ENCODE peak calls at places on chromosomes 13 and 19, in seven cellular contexts. One of them, this sample, is unnamed. For H3K27me3, the result is how much of the 10 kb centered on the place peaks cover.

GRCh38 chr13:108475181-108475580 is 154.2 kb upstream of the MYO16 start:
- DNase-seq in bronchial epithelial cell: no peak
- DNase-seq in MM.1S: no peak
- DNase-seq in tibial artery: no peak
- DNase-seq in cardiac muscle cell: no peak
- DNase-seq in BJ: no peak
- DNase-seq in HL-60: no peak
- DNase-seq in this sample: no peak

GRCh38 chr13:53191091-53191490 is 162.5 kb downstream of the OLFM4 start:
- DNase-seq in bronchial epithelial cell: peak
- DNase-seq in MM.1S: no peak
- DNase-seq in tibial artery: no peak
- DNase-seq in cardiac muscle cell: peak
- DNase-seq in BJ: no peak
- DNase-seq in HL-60: no peak
- DNase-seq in this sample: no peak

GRCh38 chr19:52786078-52786463 is 520 bp downstream of the ZNF600 start:
- DNase-seq in bronchial epithelial cell: peak
- DNase-seq in MM.1S: no peak
- DNase-seq in tibial artery: no peak
- DNase-seq in cardiac muscle cell: peak
- DNase-seq in BJ: no peak
- DNase-seq in HL-60: no peak
- DNase-seq in this sample: no peak

GRCh38 chr19:3381701-3382372 is 15.5 kb downstream of the NFIC start:
- DNase-seq in bronchial epithelial cell: no peak
- DNase-seq in MM.1S: no peak
- DNase-seq in tibial artery: no peak
- DNase-seq in cardiac muscle cell: no peak
- DNase-seq in BJ: no peak
- DNase-seq in HL-60: no peak
- DNase-seq in this sample: no peak

GRCh38 chr19:10299545-10300458 is 9.8 kb downstream of the ZGLP1 start:
- DNase-seq in bronchial epithelial cell: no peak
- DNase-seq in MM.1S: no peak
- DNase-seq in tibial artery: no peak
- DNase-seq in cardiac muscle cell: no peak
- DNase-seq in BJ: no peak
- DNase-seq in HL-60: peak
- DNase-seq in this sample: no peak

GRCh38 chr13:111219306-111219705 is 101.1 kb upstream of the TEX29 start:
- DNase-seq in bronchial epithelial cell: no peak
- DNase-seq in MM.1S: no peak
- DNase-seq in tibial artery: peak
- DNase-seq in cardiac muscle cell: no peak
- DNase-seq in BJ: peak
- DNase-seq in HL-60: no peak
- DNase-seq in this sample: no peak

GRCh38 chr13:101695870-101696516 is 243.5 kb downstream of the ITGBL1 start:
- DNase-seq in bronchial epithelial cell: no peak
- DNase-seq in MM.1S: no peak
- DNase-seq in tibial artery: peak
- DNase-seq in cardiac muscle cell: no peak
- DNase-seq in BJ: no peak
- DNase-seq in HL-60: no peak
- DNase-seq in this sample: no peak

GRCh38 chr13:69474286-69474685 is 633.3 kb upstream of the ATXN8OS start:
- DNase-seq in bronchial epithelial cell: peak
- DNase-seq in MM.1S: no peak
- DNase-seq in tibial artery: no peak
- DNase-seq in cardiac muscle cell: no peak
- DNase-seq in BJ: no peak
- DNase-seq in HL-60: no peak
- DNase-seq in this sample: no peak

GRCh38 chr19:50932018-50932689 is 20.7 kb downstream of the KLK5 start:
- DNase-seq in bronchial epithelial cell: peak
- DNase-seq in MM.1S: no peak
- DNase-seq in tibial artery: no peak
- DNase-seq in cardiac muscle cell: no peak
- DNase-seq in BJ: no peak
- DNase-seq in HL-60: no peak
- DNase-seq in this sample: no peak

GRCh38 chr19:15563325-15563794 is 51.7 kb upstream of the CYP4F8 start:
- DNase-seq in bronchial epithelial cell: no peak
- DNase-seq in MM.1S: no peak
- DNase-seq in tibial artery: no peak
- DNase-seq in cardiac muscle cell: no peak
- DNase-seq in BJ: no peak
- DNase-seq in HL-60: peak
- DNase-seq in this sample: no peak

GRCh38 chr13:38417727-38418126 is 68.1 kb downstream of the UFM1 start:
- DNase-seq in bronchial epithelial cell: peak
- DNase-seq in MM.1S: peak
- DNase-seq in tibial artery: no peak
- DNase-seq in cardiac muscle cell: no peak
- DNase-seq in BJ: no peak
- DNase-seq in HL-60: peak
- DNase-seq in this sample: no peak

GRCh38 chr19:14731200-14731599 is 41.4 kb downstream of the ZNF333 start:
- DNase-seq in bronchial epithelial cell: no peak
- DNase-seq in MM.1S: no peak
- DNase-seq in tibial artery: no peak
- DNase-seq in cardiac muscle cell: no peak
- DNase-seq in BJ: no peak
- DNase-seq in HL-60: no peak
- DNase-seq in this sample: no peak

GRCh38 chr13:50780201-50781015 is 63.1 kb downstream of the DLEU7 start:
- DNase-seq in bronchial epithelial cell: no peak
- DNase-seq in MM.1S: no peak
- DNase-seq in tibial artery: no peak
- DNase-seq in cardiac muscle cell: no peak
- DNase-seq in BJ: no peak
- DNase-seq in HL-60: no peak
- DNase-seq in this sample: no peak

GRCh38 chr13:44575741-44576395 is at the start of gene TSC22D1:
- DNase-seq in bronchial epithelial cell: peak
- DNase-seq in MM.1S: peak
- DNase-seq in tibial artery: peak
- DNase-seq in cardiac muscle cell: peak
- DNase-seq in BJ: no peak
- DNase-seq in HL-60: peak
- DNase-seq in this sample: peak

GRCh38 chr19:45126654-45127053 is 33.7 kb downstream of the PPP1R37 start:
- DNase-seq in bronchial epithelial cell: no peak
- DNase-seq in MM.1S: no peak
- DNase-seq in tibial artery: no peak
- DNase-seq in cardiac muscle cell: no peak
- DNase-seq in BJ: no peak
- DNase-seq in HL-60: no peak
- DNase-seq in this sample: no peak

GRCh38 chr19:485583-486236 is 10.6 kb upstream of the MADCAM1 start:
- DNase-seq in bronchial epithelial cell: peak
- DNase-seq in MM.1S: no peak
- DNase-seq in tibial artery: peak
- DNase-seq in cardiac muscle cell: no peak
- DNase-seq in BJ: no peak
- DNase-seq in HL-60: no peak
- DNase-seq in this sample: no peak

GRCh38 chr13:46607768-46608553 is 55.0 kb downstream of the LRCH1 start:
- DNase-seq in bronchial epithelial cell: no peak
- DNase-seq in MM.1S: no peak
- DNase-seq in tibial artery: no peak
- DNase-seq in cardiac muscle cell: no peak
- DNase-seq in BJ: no peak
- DNase-seq in HL-60: no peak
- DNase-seq in this sample: no peak

GRCh38 chr19:5060591-5061339 is 91.9 kb downstream of the KDM4B start:
- DNase-seq in bronchial epithelial cell: no peak
- DNase-seq in MM.1S: no peak
- DNase-seq in tibial artery: no peak
- DNase-seq in cardiac muscle cell: no peak
- DNase-seq in BJ: no peak
- DNase-seq in HL-60: no peak
- DNase-seq in this sample: no peak

GRCh38 chr13:65378943-65379519 is 1851.1 kb downstream of the PCDH9 start:
- DNase-seq in bronchial epithelial cell: peak
- DNase-seq in MM.1S: no peak
- DNase-seq in tibial artery: no peak
- DNase-seq in cardiac muscle cell: no peak
- DNase-seq in BJ: no peak
- DNase-seq in HL-60: no peak
- DNase-seq in this sample: no peak

GRCh38 chr19:24098359-24098758 is 11.4 kb downstream of the ZNF254 start:
- DNase-seq in bronchial epithelial cell: no peak
- DNase-seq in MM.1S: no peak
- DNase-seq in tibial artery: no peak
- DNase-seq in cardiac muscle cell: no peak
- DNase-seq in BJ: no peak
- DNase-seq in HL-60: no peak
- DNase-seq in this sample: no peak

GRCh38 chr13:23621316-23621645 is 51.1 kb downstream of the TNFRSF19 start:
- DNase-seq in bronchial epithelial cell: peak
- DNase-seq in MM.1S: no peak
- DNase-seq in tibial artery: no peak
- DNase-seq in cardiac muscle cell: no peak
- DNase-seq in BJ: peak
- DNase-seq in HL-60: no peak
- DNase-seq in this sample: no peak

GRCh38 chr19:32405431-32406160 is at the start of gene DPY19L3:
- DNase-seq in bronchial epithelial cell: peak
- DNase-seq in MM.1S: peak
- DNase-seq in tibial artery: peak
- DNase-seq in cardiac muscle cell: peak
- DNase-seq in BJ: peak
- DNase-seq in HL-60: peak
- DNase-seq in this sample: peak

GRCh38 chr13:26508885-26509284 is 48.6 kb upstream of the WASF3 start:
- DNase-seq in bronchial epithelial cell: peak
- DNase-seq in MM.1S: no peak
- DNase-seq in tibial artery: peak
- DNase-seq in cardiac muscle cell: no peak
- DNase-seq in BJ: peak
- DNase-seq in HL-60: no peak
- DNase-seq in this sample: no peak

GRCh38 chr19:56601375-56601774 is 6.3 kb downstream of the ZNF71 start:
- DNase-seq in bronchial epithelial cell: peak
- DNase-seq in MM.1S: no peak
- DNase-seq in tibial artery: no peak
- DNase-seq in cardiac muscle cell: no peak
- DNase-seq in BJ: no peak
- DNase-seq in HL-60: no peak
- DNase-seq in this sample: no peak

GRCh38 chr13:36154567-36155231 is 23.5 kb upstream of the DCLK1 start:
- DNase-seq in bronchial epithelial cell: no peak
- DNase-seq in MM.1S: no peak
- DNase-seq in tibial artery: no peak
- DNase-seq in cardiac muscle cell: peak
- DNase-seq in BJ: no peak
- DNase-seq in HL-60: no peak
- DNase-seq in this sample: no peak

GRCh38 chr13:62846302-62846701 is 1430.7 kb upstream of the PCDH20 start:
- DNase-seq in bronchial epithelial cell: peak
- DNase-seq in MM.1S: no peak
- DNase-seq in tibial artery: no peak
- DNase-seq in cardiac muscle cell: no peak
- DNase-seq in BJ: no peak
- DNase-seq in HL-60: no peak
- DNase-seq in this sample: no peak

GRCh38 chr13:109402976-109403375 is 383.4 kb downstream of the IRS2 start:
- DNase-seq in bronchial epithelial cell: no peak
- DNase-seq in MM.1S: no peak
- DNase-seq in tibial artery: no peak
- DNase-seq in cardiac muscle cell: no peak
- DNase-seq in BJ: no peak
- DNase-seq in HL-60: peak
- DNase-seq in this sample: no peak

GRCh38 chr13:48000559-48001126 is 430 bp downstream of the SUCLA2 start:
- DNase-seq in bronchial epithelial cell: peak
- DNase-seq in MM.1S: peak
- DNase-seq in tibial artery: no peak
- DNase-seq in cardiac muscle cell: peak
- DNase-seq in BJ: no peak
- DNase-seq in HL-60: peak
- DNase-seq in this sample: no peak

GRCh38 chr19:40365010-40365409 is 16.5 kb downstream of the PLD3 start:
- DNase-seq in bronchial epithelial cell: no peak
- DNase-seq in MM.1S: no peak
- DNase-seq in tibial artery: no peak
- DNase-seq in cardiac muscle cell: no peak
- DNase-seq in BJ: no peak
- DNase-seq in HL-60: no peak
- DNase-seq in this sample: no peak
- H3K4me3 ChIP-seq in bronchial epithelial cell: no peak
- H3K4me3 ChIP-seq in MM.1S: peak
- H3K4me3 ChIP-seq in tibial artery: no peak
- H3K4me3 ChIP-seq in cardiac muscle cell: peak
- H3K4me3 ChIP-seq in BJ: no peak
- H3K4me3 ChIP-seq in HL-60: no peak
- H3K4me3 ChIP-seq in this sample: no peak

DNA sequence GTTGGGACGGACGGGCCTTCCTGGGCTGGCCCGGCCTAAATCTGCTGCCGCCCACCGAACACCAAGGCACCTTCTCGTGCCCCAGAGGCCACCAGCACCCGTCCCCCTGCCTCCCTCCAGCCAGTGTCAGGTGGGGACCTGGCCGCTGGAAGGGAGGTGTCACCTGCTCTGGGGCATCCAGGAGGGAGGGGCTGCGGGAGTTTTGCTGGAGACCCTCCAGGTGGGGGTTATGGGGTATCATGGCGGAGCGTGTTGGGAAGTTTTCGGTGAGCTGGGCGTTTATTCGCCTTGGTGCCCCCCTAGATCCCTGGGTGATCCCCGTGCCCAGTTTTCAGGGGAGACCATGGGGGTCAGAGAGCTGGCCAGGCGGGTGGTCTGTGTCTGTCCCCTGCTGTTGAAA is 9.7 kb downstream of the CSNK1G2 start:
- DNase-seq in bronchial epithelial cell: no peak
- DNase-seq in MM.1S: no peak
- DNase-seq in tibial artery: no peak
- DNase-seq in cardiac muscle cell: no peak
- DNase-seq in BJ: no peak
- DNase-seq in HL-60: no peak
- DNase-seq in this sample: no peak
- TF ChIP-seq CTCF in bronchial epithelial cell: no peak
- TF ChIP-seq CTCF in MM.1S: no peak
- TF ChIP-seq CTCF in tibial artery: no peak
- TF ChIP-seq CTCF in cardiac muscle cell: no peak
- TF ChIP-seq CTCF in BJ: no peak
- TF ChIP-seq CTCF in HL-60: no peak
- TF ChIP-seq CTCF in this sample: no peak

GRCh38 chr19:28794301-28794700 is 418.6 kb downstream of the UQCRFS1 start:
- DNase-seq in bronchial epithelial cell: no peak
- DNase-seq in MM.1S: no peak
- DNase-seq in tibial artery: no peak
- DNase-seq in cardiac muscle cell: no peak
- DNase-seq in BJ: no peak
- DNase-seq in HL-60: peak
- DNase-seq in this sample: no peak
- H3K27me3 ChIP-seq in bronchial epithelial cell: under half
- H3K27me3 ChIP-seq in MM.1S: under half
- H3K27me3 ChIP-seq in tibial artery: under half
- H3K27me3 ChIP-seq in cardiac muscle cell: half or more
- H3K27me3 ChIP-seq in BJ: under half
- H3K27me3 ChIP-seq in HL-60: under half
- H3K27me3 ChIP-seq in this sample: under half

GRCh38 chr13:40987606-40988280 is 31.4 kb downstream of the ELF1 start:
- DNase-seq in bronchial epithelial cell: peak
- DNase-seq in MM.1S: no peak
- DNase-seq in tibial artery: no peak
- DNase-seq in cardiac muscle cell: no peak
- DNase-seq in BJ: no peak
- DNase-seq in HL-60: no peak
- DNase-seq in this sample: no peak
- H3K4me3 ChIP-seq in bronchial epithelial cell: no peak
- H3K4me3 ChIP-seq in MM.1S: no peak
- H3K4me3 ChIP-seq in tibial artery: no peak
- H3K4me3 ChIP-seq in cardiac muscle cell: no peak
- H3K4me3 ChIP-seq in BJ: no peak
- H3K4me3 ChIP-seq in HL-60: no peak
- H3K4me3 ChIP-seq in this sample: no peak